ENCODE peak calls at places on chromosomes 16 and 17, in seven cellular contexts. One of them, this sample, is unnamed.
A peak's percentile ranks its signal among the peaks of the same experiment; 100 is the strongest.

GRCh38 chr17:47957591-47958490 is at the start of gene PRR15L:
- DNase-seq in H9: peak; percentile 84
- DNase-seq in IMR-90: no peak
- DNase-seq in neuronal stem cell: no peak
- DNase-seq in H1: peak; percentile 64
- DNase-seq in mesenchymal stem cell: no peak
- DNase-seq in trophoblast cell: no peak
- DNase-seq in this sample: no peak

GRCh38 chr16:938136-938535 is 32.6 kb downstream of the LMF1 start:
- DNase-seq in H9: no peak
- DNase-seq in IMR-90: no peak
- DNase-seq in neuronal stem cell: no peak
- DNase-seq in H1: no peak
- DNase-seq in mesenchymal stem cell: no peak
- DNase-seq in trophoblast cell: no peak
- DNase-seq in this sample: no peak

GRCh38 chr16:12160815-12161550 is 184.4 kb downstream of the SNX29 start:
- DNase-seq in H9: no peak
- DNase-seq in IMR-90: no peak
- DNase-seq in neuronal stem cell: no peak
- DNase-seq in H1: no peak
- DNase-seq in mesenchymal stem cell: no peak
- DNase-seq in trophoblast cell: no peak
- DNase-seq in this sample: no peak

GRCh38 chr16:81401035-81401950 is 43.3 kb upstream of the CMIP start:
- DNase-seq in H9: no peak
- DNase-seq in IMR-90: peak; percentile 62
- DNase-seq in neuronal stem cell: no peak
- DNase-seq in H1: no peak
- DNase-seq in mesenchymal stem cell: peak; percentile 33
- DNase-seq in trophoblast cell: peak; percentile 90
- DNase-seq in this sample: no peak

GRCh38 chr17:81064746-81065475 is 30.0 kb downstream of the BAIAP2 start:
- DNase-seq in H9: no peak
- DNase-seq in IMR-90: peak; percentile 52
- DNase-seq in neuronal stem cell: no peak
- DNase-seq in H1: no peak
- DNase-seq in mesenchymal stem cell: no peak
- DNase-seq in trophoblast cell: no peak
- DNase-seq in this sample: peak; percentile 34

GRCh38 chr16:55811811-55812210 is 21.1 kb downstream of the CES1 start:
- DNase-seq in H9: no peak
- DNase-seq in IMR-90: no peak
- DNase-seq in neuronal stem cell: no peak
- DNase-seq in H1: no peak
- DNase-seq in mesenchymal stem cell: no peak
- DNase-seq in trophoblast cell: no peak
- DNase-seq in this sample: no peak

GRCh38 chr17:51455931-51456330 is 195.6 kb downstream of the UTP18 start:
- DNase-seq in H9: no peak
- DNase-seq in IMR-90: no peak
- DNase-seq in neuronal stem cell: no peak
- DNase-seq in H1: no peak
- DNase-seq in mesenchymal stem cell: no peak
- DNase-seq in trophoblast cell: no peak
- DNase-seq in this sample: no peak

GRCh38 chr17:34703533-34703932 is 124.2 kb downstream of the TMEM132E start:
- DNase-seq in H9: peak; percentile 76
- DNase-seq in IMR-90: peak; percentile 43
- DNase-seq in neuronal stem cell: peak; percentile 86
- DNase-seq in H1: peak; percentile 85
- DNase-seq in mesenchymal stem cell: peak; percentile 3
- DNase-seq in trophoblast cell: peak; percentile 14
- DNase-seq in this sample: peak; percentile 76

GRCh38 chr16:57606147-57606846 is 22.1 kb upstream of the ADGRG1 start:
- DNase-seq in H9: no peak
- DNase-seq in IMR-90: no peak
- DNase-seq in neuronal stem cell: no peak
- DNase-seq in H1: no peak
- DNase-seq in mesenchymal stem cell: no peak
- DNase-seq in trophoblast cell: no peak
- DNase-seq in this sample: no peak

GRCh38 chr17:80796430-80796861 is 195.2 kb upstream of the CHMP6 start:
- DNase-seq in H9: no peak
- DNase-seq in IMR-90: peak; percentile 78
- DNase-seq in neuronal stem cell: no peak
- DNase-seq in H1: no peak
- DNase-seq in mesenchymal stem cell: no peak
- DNase-seq in trophoblast cell: no peak
- DNase-seq in this sample: no peak

GRCh38 chr16:83689385-83689831 is 118.4 kb upstream of the HSBP1 start:
- DNase-seq in H9: no peak
- DNase-seq in IMR-90: peak; percentile 94
- DNase-seq in neuronal stem cell: no peak
- DNase-seq in H1: no peak
- DNase-seq in mesenchymal stem cell: peak; percentile 95
- DNase-seq in trophoblast cell: peak; percentile 7
- DNase-seq in this sample: peak; percentile 58

GRCh38 chr17:1898332-1898731 is 68.5 kb downstream of the RPA1 start:
- DNase-seq in H9: no peak
- DNase-seq in IMR-90: no peak
- DNase-seq in neuronal stem cell: no peak
- DNase-seq in H1: no peak
- DNase-seq in mesenchymal stem cell: no peak
- DNase-seq in trophoblast cell: no peak
- DNase-seq in this sample: no peak

GRCh38 chr17:46841561-46842379 is 9.6 kb upstream of the WNT9B start:
- DNase-seq in H9: peak; percentile 81
- DNase-seq in IMR-90: no peak
- DNase-seq in neuronal stem cell: no peak
- DNase-seq in H1: peak; percentile 92
- DNase-seq in mesenchymal stem cell: no peak
- DNase-seq in trophoblast cell: no peak
- DNase-seq in this sample: peak; percentile 54

GRCh38 chr17:77779711-77780539 is 178.6 kb upstream of the TNRC6C start:
- DNase-seq in H9: no peak
- DNase-seq in IMR-90: no peak
- DNase-seq in neuronal stem cell: no peak
- DNase-seq in H1: no peak
- DNase-seq in mesenchymal stem cell: no peak
- DNase-seq in trophoblast cell: no peak
- DNase-seq in this sample: peak; percentile 41

GRCh38 chr16:84387021-84387420 is 18.7 kb downstream of the ATP2C2 start:
- DNase-seq in H9: no peak
- DNase-seq in IMR-90: no peak
- DNase-seq in neuronal stem cell: no peak
- DNase-seq in H1: no peak
- DNase-seq in mesenchymal stem cell: no peak
- DNase-seq in trophoblast cell: no peak
- DNase-seq in this sample: no peak

GRCh38 chr17:71709974-71710373 is 410.8 kb upstream of the SOX9 start:
- DNase-seq in H9: no peak
- DNase-seq in IMR-90: peak; percentile 26
- DNase-seq in neuronal stem cell: peak; percentile 17
- DNase-seq in H1: no peak
- DNase-seq in mesenchymal stem cell: peak; percentile 15
- DNase-seq in trophoblast cell: no peak
- DNase-seq in this sample: no peak

GRCh38 chr16:3822366-3823045 is 58.0 kb downstream of the CREBBP start:
- DNase-seq in H9: no peak
- DNase-seq in IMR-90: peak; percentile 20
- DNase-seq in neuronal stem cell: no peak
- DNase-seq in H1: no peak
- DNase-seq in mesenchymal stem cell: no peak
- DNase-seq in trophoblast cell: no peak
- DNase-seq in this sample: no peak

GRCh38 chr16:75477680-75478473 is 13.4 kb upstream of the TMEM170A start:
- DNase-seq in H9: no peak
- DNase-seq in IMR-90: no peak
- DNase-seq in neuronal stem cell: no peak
- DNase-seq in H1: no peak
- DNase-seq in mesenchymal stem cell: no peak
- DNase-seq in trophoblast cell: no peak
- DNase-seq in this sample: no peak

GRCh38 chr16:87149051-87149450 is 168.1 kb downstream of the C16orf95 start:
- DNase-seq in H9: no peak
- DNase-seq in IMR-90: peak; percentile 29
- DNase-seq in neuronal stem cell: no peak
- DNase-seq in H1: no peak
- DNase-seq in mesenchymal stem cell: no peak
- DNase-seq in trophoblast cell: no peak
- DNase-seq in this sample: no peak

GRCh38 chr17:27473748-27474609 is 17.7 kb downstream of the KSR1 start:
- DNase-seq in H9: no peak
- DNase-seq in IMR-90: no peak
- DNase-seq in neuronal stem cell: no peak
- DNase-seq in H1: no peak
- DNase-seq in mesenchymal stem cell: peak; percentile 35
- DNase-seq in trophoblast cell: no peak
- DNase-seq in this sample: peak; percentile 75
- H3K4me2 ChIP-seq in H9: no peak overlapping the region
- H3K4me2 ChIP-seq in IMR-90: no peak overlapping the region
- H3K4me2 ChIP-seq in neuronal stem cell: no peak overlapping the region
- H3K4me2 ChIP-seq in H1: no peak overlapping the region
- H3K4me2 ChIP-seq in mesenchymal stem cell: no peak overlapping the region
- H3K4me2 ChIP-seq in trophoblast cell: no peak overlapping the region
- H3K4me2 ChIP-seq in this sample: no peak overlapping the region

GRCh38 chr17:70642059-70642458 is 472.7 kb downstream of the KCNJ2 start:
- DNase-seq in H9: no peak
- DNase-seq in IMR-90: no peak
- DNase-seq in neuronal stem cell: no peak
- DNase-seq in H1: no peak
- DNase-seq in mesenchymal stem cell: no peak
- DNase-seq in trophoblast cell: no peak
- DNase-seq in this sample: no peak

DNA sequence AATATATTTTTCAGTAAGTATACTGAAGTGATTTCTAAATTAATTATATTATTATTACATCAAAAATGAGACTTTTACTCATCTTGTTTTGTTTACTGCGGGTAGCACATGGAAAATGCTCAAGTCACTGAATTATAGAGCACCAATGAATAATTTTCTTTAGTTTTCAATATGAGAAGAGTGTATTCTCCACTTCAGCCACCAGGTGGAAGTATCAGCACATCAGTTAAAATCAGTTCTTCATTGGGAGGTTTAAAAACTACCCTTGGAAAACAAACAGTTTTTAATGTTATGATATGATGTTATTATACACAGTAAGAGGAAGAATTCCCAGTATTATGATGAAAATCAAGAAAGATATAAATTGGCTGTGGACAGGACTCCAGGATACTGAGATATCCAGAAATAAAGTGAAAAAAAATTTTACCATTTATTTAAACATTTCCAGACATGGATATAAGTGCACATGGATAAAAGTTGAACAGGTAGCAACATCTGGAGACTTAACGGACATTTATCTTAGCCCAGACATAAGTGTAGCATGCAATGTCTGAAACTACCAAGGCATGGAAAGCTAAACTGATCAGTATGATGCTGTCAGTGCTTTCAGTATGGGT is 467.3 kb downstream of the KCNJ2 start:
- DNase-seq in H9: no peak
- DNase-seq in IMR-90: peak; percentile 46
- DNase-seq in neuronal stem cell: peak; percentile 40
- DNase-seq in H1: no peak
- DNase-seq in mesenchymal stem cell: peak; percentile 58
- DNase-seq in trophoblast cell: no peak
- DNase-seq in this sample: peak; percentile 30
- H2BK120ac ChIP-seq in H9: no peak overlapping the region
- H2BK120ac ChIP-seq in IMR-90: no peak overlapping the region
- H2BK120ac ChIP-seq in neuronal stem cell: no peak overlapping the region
- H2BK120ac ChIP-seq in H1: no peak overlapping the region
- H2BK120ac ChIP-seq in mesenchymal stem cell: no peak overlapping the region
- H2BK120ac ChIP-seq in trophoblast cell: no peak overlapping the region
- H2BK120ac ChIP-seq in this sample: no peak overlapping the region

GRCh38 chr16:78297066-78297666 is 197.7 kb downstream of the WWOX start:
- DNase-seq in H9: no peak
- DNase-seq in IMR-90: no peak
- DNase-seq in neuronal stem cell: no peak
- DNase-seq in H1: no peak
- DNase-seq in mesenchymal stem cell: peak; percentile 34
- DNase-seq in trophoblast cell: no peak
- DNase-seq in this sample: no peak
- H3K4me2 ChIP-seq in H9: no peak overlapping the region
- H3K4me2 ChIP-seq in IMR-90: no peak overlapping the region
- H3K4me2 ChIP-seq in neuronal stem cell: no peak overlapping the region
- H3K4me2 ChIP-seq in H1: no peak overlapping the region
- H3K4me2 ChIP-seq in mesenchymal stem cell: no peak overlapping the region
- H3K4me2 ChIP-seq in trophoblast cell: no peak overlapping the region
- H3K4me2 ChIP-seq in this sample: no peak overlapping the region

GRCh38 chr17:64160378-64160777 is 30.4 kb upstream of the ERN1 start:
- DNase-seq in H9: no peak
- DNase-seq in IMR-90: no peak
- DNase-seq in neuronal stem cell: no peak
- DNase-seq in H1: no peak
- DNase-seq in mesenchymal stem cell: no peak
- DNase-seq in trophoblast cell: no peak
- DNase-seq in this sample: no peak

GRCh38 chr17:64161380-64161779 is 31.4 kb upstream of the ERN1 start:
- DNase-seq in H9: no peak
- DNase-seq in IMR-90: no peak
- DNase-seq in neuronal stem cell: no peak
- DNase-seq in H1: no peak
- DNase-seq in mesenchymal stem cell: no peak
- DNase-seq in trophoblast cell: no peak
- DNase-seq in this sample: no peak

GRCh38 chr17:64158411-64158810 is 28.5 kb upstream of the ERN1 start:
- DNase-seq in H9: no peak
- DNase-seq in IMR-90: no peak
- DNase-seq in neuronal stem cell: no peak
- DNase-seq in H1: no peak
- DNase-seq in mesenchymal stem cell: no peak
- DNase-seq in trophoblast cell: no peak
- DNase-seq in this sample: no peak

GRCh38 chr17:64157669-64158180 is 27.8 kb upstream of the ERN1 start:
- DNase-seq in H9: no peak
- DNase-seq in IMR-90: no peak
- DNase-seq in neuronal stem cell: no peak
- DNase-seq in H1: no peak
- DNase-seq in mesenchymal stem cell: no peak
- DNase-seq in trophoblast cell: no peak
- DNase-seq in this sample: no peak

DNA sequence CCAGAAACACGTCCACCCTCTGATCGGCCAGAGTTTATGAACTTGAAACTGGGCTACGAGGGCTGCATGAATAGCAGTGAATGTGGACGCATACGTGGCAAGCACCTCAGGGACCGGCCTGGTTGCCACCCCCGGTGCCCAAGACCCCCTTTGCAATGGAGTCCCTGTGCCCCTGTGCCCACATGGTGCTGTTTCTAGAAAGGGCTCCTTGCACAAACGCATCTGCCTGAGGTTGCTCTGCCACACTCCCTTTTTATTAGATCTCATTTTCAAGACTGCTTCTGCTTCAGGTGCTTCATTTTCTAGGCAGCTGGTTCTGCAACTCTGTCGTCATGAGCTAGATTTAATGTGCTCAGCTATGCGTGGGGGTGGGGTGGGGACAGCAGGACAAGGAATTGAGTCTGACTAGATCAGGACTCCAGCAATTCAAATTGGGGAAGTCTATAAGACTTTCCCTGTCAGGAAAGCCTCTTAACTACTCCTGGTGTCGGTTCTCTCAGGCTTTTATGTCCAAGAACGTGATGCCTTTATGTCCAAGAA is 29.2 kb upstream of the ERN1 start:
- DNase-seq in H9: no peak
- DNase-seq in IMR-90: no peak
- DNase-seq in neuronal stem cell: no peak
- DNase-seq in H1: no peak
- DNase-seq in mesenchymal stem cell: no peak
- DNase-seq in trophoblast cell: peak; percentile 52
- DNase-seq in this sample: no peak
- H2BK120ac ChIP-seq in H9: no peak overlapping the region
- H2BK120ac ChIP-seq in IMR-90: no peak overlapping the region
- H2BK120ac ChIP-seq in neuronal stem cell: no peak overlapping the region
- H2BK120ac ChIP-seq in H1: no peak overlapping the region
- H2BK120ac ChIP-seq in mesenchymal stem cell: no peak overlapping the region
- H2BK120ac ChIP-seq in trophoblast cell: no peak overlapping the region
- H2BK120ac ChIP-seq in this sample: no peak overlapping the region